ENCODE peak calls at places on chromosomes 13 and 19, in nine cellular contexts. Y is astrocyte of the spinal cord; Z is activated T-cell treated with anti-CD3 and anti-CD28 coated beads, Interleukin-2, amount 50 U/mL, for 24 hours; J is Peyer's patch; P is HS-5; X is T-helper 2 cell; E is activated CD4-positive, alpha-beta T cell treated with anti-CD3 and anti-CD28 coated beads, Interleukin-2, amount 10 ng/mL, durations not matched to agents 7 days and 5 days; H is T-cell; F is caudate nucleus. Q is an unnamed sample.

GRCh38 chr13:103757361-103757760 is 691.1 kb upstream of the SLC10A2 start:
- DNase-seq in Y (no peak), Z (no peak), J (no peak), P (no peak), X (no peak), E (no peak), H (no peak), F (no peak), Q (no peak)

GRCh38 chr13:66341978-66342377 is 888.2 kb downstream of the PCDH9 start:
- DNase-seq in Y (no peak), Z (no peak), J (no peak), P (no peak), X (no peak), E (no peak), H (no peak), F (no peak), Q (no peak)

GRCh38 chr13:101626925-101627555 is 174.6 kb downstream of the ITGBL1 start:
- DNase-seq in Y (peak; percentile 41), Z (peak; percentile 35), J (no peak), P (no peak), X (peak; percentile 30), E (peak; percentile 37), H (no peak), F (no peak), Q (peak; percentile 90)

GRCh38 chr13:94419304-94419943 is 60.1 kb downstream of the DCT start:
- DNase-seq in Y (peak; percentile 48), Z (no peak), J (no peak), P (peak; percentile 54), X (no peak), E (no peak), H (no peak), F (no peak), Q (no peak)

GRCh38 chr19:2326699-2327360 is 1.6 kb downstream of the LSM7 start:
- DNase-seq in Y (no peak), Z (no peak), J (no peak), P (no peak), X (no peak), E (no peak), H (no peak), F (no peak), Q (no peak)

GRCh38 chr19:40611096-40611495 is 9.9 kb downstream of the LTBP4 start:
- DNase-seq in Y (no peak), Z (no peak), J (peak; percentile 74), P (no peak), X (no peak), E (no peak), H (no peak), F (no peak), Q (no peak)

GRCh38 chr19:37963190-37963947 is 56.4 kb downstream of the SIPA1L3 start:
- DNase-seq in Y (peak; percentile 89), Z (no peak), J (no peak), P (no peak), X (no peak), E (no peak), H (no peak), F (no peak), Q (no peak)

GRCh38 chr13:49597043-49597669 is 11.8 kb upstream of the RCBTB1 start:
- DNase-seq in Y (no peak), Z (no peak), J (no peak), P (no peak), X (no peak), E (no peak), H (no peak), F (no peak), Q (no peak)

GRCh38 chr19:57512845-57513244 is 13.1 kb downstream of the ZNF773 start:
- DNase-seq in Y (peak; percentile 43), Z (no peak), J (no peak), P (no peak), X (no peak), E (no peak), H (no peak), F (no peak), Q (no peak)